ENCODE peak calls at places on chromosome 2, in four cellular contexts. S, D, O and K are unnamed samples.

GRCh38 chr2:239873656-239874635 is 151.2 kb downstream of the NDUFA10 start:
- DNase-seq in S (no peak), D (no peak), O (no peak), K (no peak)

GRCh38 chr2:105787376-105788318 is 42.9 kb downstream of the NCK2 start:
- DNase-seq in S (no peak), D (no peak), O (peak; percentile 80), K (no peak)

GRCh38 chr2:196459539-196459938 is 180.0 kb upstream of the CCDC150 start:
- DNase-seq in S (no peak), D (no peak), O (no peak), K (no peak)

GRCh38 chr2:157258520-157259326 is 1.2 kb downstream of the GALNT5 start:
- DNase-seq in S (no peak), D (no peak), O (no peak), K (no peak)

GRCh38 chr2:216426938-216427337 is 14.7 kb downstream of the SMARCAL1 start:
- DNase-seq in S (peak; percentile 54), D (no peak), O (no peak), K (no peak)

GRCh38 chr2:60409207-60409871 is 144.1 kb downstream of the BCL11A start:
- DNase-seq in S (no peak), D (no peak), O (no peak), K (no peak)

GRCh38 chr2:240570531-240571313 is 2.4 kb downstream of the RNPEPL1 start:
- DNase-seq in S (no peak), D (no peak), O (no peak), K (no peak)

GRCh38 chr2:231708773-231709635 is 679 bp downstream of the PTMA start:
- DNase-seq in S (no peak), D (peak; percentile 48), O (peak; percentile 75), K (no peak)

GRCh38 chr2:46871976-46872381 is 43.6 kb downstream of the MCFD2 start:
- DNase-seq in S (peak; percentile 60), D (no peak), O (no peak), K (no peak)

GRCh38 chr2:19362652-19363473 is 4.4 kb upstream of the OSR1 start:
- DNase-seq in S (peak; percentile 88), D (peak; percentile 91), O (peak; percentile 67), K (peak; percentile 90)

GRCh38 chr2:41698787-41699422 is 348.9 kb upstream of the PKDCC start:
- DNase-seq in S (no peak), D (peak; percentile 12), O (peak; percentile 14), K (no peak)

GRCh38 chr2:190501702-190502407 is 32.7 kb downstream of the NEMP2 start:
- DNase-seq in S (no peak), D (peak; percentile 28), O (no peak), K (no peak)

GRCh38 chr2:230797515-230798495 is 66.9 kb upstream of the ITM2C start:
- DNase-seq in S (peak; percentile 61), D (no peak), O (peak; percentile 25), K (no peak)

GRCh38 chr2:233381013-233381995 is 27.0 kb downstream of the DGKD start:
- DNase-seq in S (peak; percentile 11), D (no peak), O (no peak), K (no peak)

GRCh38 chr2:70716951-70717350 is 51.0 kb downstream of the ADD2 start:
- DNase-seq in S (no peak), D (no peak), O (no peak), K (no peak)

GRCh38 chr2:143937563-143938346 is 582.2 kb downstream of the ZEB2 start:
- DNase-seq in S (peak; percentile 23), D (peak; percentile 52), O (no peak), K (no peak)

GRCh38 chr2:40213071-40213470 is 238.8 kb downstream of the SLC8A1 start:
- DNase-seq in S (peak; percentile 53), D (peak; percentile 42), O (no peak), K (no peak)

GRCh38 chr2:85785027-85785822 is 31.4 kb downstream of the ATOH8 start:
- DNase-seq in S (no peak), D (no peak), O (no peak), K (no peak)

GRCh38 chr2:211487746-211488145 is 931.3 kb downstream of the CPS1 start:
- DNase-seq in S (no peak), D (peak; percentile 25), O (no peak), K (no peak)

GRCh38 chr2:75675908-75676307 is 29.3 kb downstream of the MRPL19 start:
- DNase-seq in S (no peak), D (no peak), O (no peak), K (no peak)

GRCh38 chr2:127721978-127722355 is 20.7 kb downstream of the SFT2D3 start:
- DNase-seq in S (peak; percentile 14), D (no peak), O (no peak), K (no peak)

GRCh38 chr2:207285451-207285771 is 119.7 kb upstream of the KLF7 start:
- DNase-seq in S (no peak), D (peak; percentile 43), O (no peak), K (no peak)

GRCh38 chr2:240651185-240651584 is 25.9 kb downstream of the GPR35 start:
- DNase-seq in S (no peak), D (no peak), O (no peak), K (no peak)

GRCh38 chr2:64338910-64339500 is 115.0 kb upstream of the LGALSL start:
- DNase-seq in S (peak; percentile 26), D (no peak), O (no peak), K (no peak)

GRCh38 chr2:158042245-158042644 is 59.4 kb upstream of the UPP2 start:
- DNase-seq in S (no peak), D (no peak), O (no peak), K (no peak)

GRCh38 chr2:8565399-8566154 is 116.3 kb upstream of the ID2 start:
- DNase-seq in S (no peak), D (no peak), O (no peak), K (no peak)

GRCh38 chr2:217085543-217085942 is 225.7 kb upstream of the TNP1 start:
- DNase-seq in S (no peak), D (no peak), O (no peak), K (no peak)

GRCh38 chr2:226796012-226796839 is 3.4 kb downstream of the IRS1 start:
- DNase-seq in S (no peak), D (no peak), O (no peak), K (no peak)

GRCh38 chr2:23383087-23383486 is 1.9 kb upstream of the KLHL29 start:
- DNase-seq in S (no peak), D (no peak), O (no peak), K (no peak)

GRCh38 chr2:7427293-7428060 is 510.3 kb downstream of the RNF144A start:
- DNase-seq in S (peak; percentile 29), D (peak; percentile 89), O (peak; percentile 92), K (peak; percentile 47)

GRCh38 chr2:150586858-150587257 is 99.4 kb upstream of the RND3 start:
- DNase-seq in S (peak; percentile 91), D (no peak), O (no peak), K (no peak)

GRCh38 chr2:102301867-102302362 is 9.4 kb upstream of the IL1RL1 start:
- DNase-seq in S (no peak), D (no peak), O (peak; percentile 1), K (no peak)

GRCh38 chr2:151111599-151112278 is 149.9 kb downstream of the RBM43 start:
- DNase-seq in S (peak; percentile 75), D (no peak), O (no peak), K (no peak)

GRCh38 chr2:19617251-19617650 is 258.8 kb upstream of the OSR1 start:
- DNase-seq in S (no peak), D (peak; percentile 6), O (no peak), K (no peak)

GRCh38 chr2:122748552-122749011 is 993.1 kb downstream of the TSN start:
- DNase-seq in S (peak; percentile 2), D (no peak), O (no peak), K (peak; percentile 75)

GRCh38 chr2:17104454-17104853 is 413.8 kb downstream of the RAD51AP2 start:
- DNase-seq in S (peak; percentile 73), D (no peak), O (no peak), K (no peak)

GRCh38 chr2:128316777-128317185 is 1.9 kb downstream of the HS6ST1 start:
- DNase-seq in S (no peak), D (no peak), O (no peak), K (no peak)